ENCODE peak calls at places on chromosomes 11 and 22, in seven cellular contexts. One of them, this sample, is unnamed.

GRCh38 chr11:47177229-47177845 is 658 bp upstream of the ARFGAP2 start:
- DNase-seq in aorta: no peak
- DNase-seq in activated T-helper 1 cell treated with Interleukin-2 at 50 U/mL for 16 hours: peak; percentile 58
- DNase-seq in AML-193: peak; percentile 71
- DNase-seq in EH: peak; percentile 83
- DNase-seq in NCI-H1417: peak; percentile 90
- DNase-seq in Right ventricle myocardium superior: peak; percentile 66
- DNase-seq in this sample: peak; percentile 71

GRCh38 chr22:46764779-46765485 is 2.5 kb downstream of the TBC1D22A start:
- DNase-seq in AML-193: no peak
- DNase-seq in EH: no peak
- DNase-seq in activated T-helper 1 cell treated with Interleukin-2 at 50 U/mL for 16 hours: no peak
- DNase-seq in Right ventricle myocardium superior: no peak
- DNase-seq in aorta: peak; percentile 43
- DNase-seq in NCI-H1417: no peak
- DNase-seq in this sample: peak; percentile 44

GRCh38 chr22:27980424-27981148 is 61.5 kb upstream of the PITPNB start:
- DNase-seq in Right ventricle myocardium superior: no peak
- DNase-seq in AML-193: no peak
- DNase-seq in EH: no peak
- DNase-seq in NCI-H1417: peak; percentile 24
- DNase-seq in activated T-helper 1 cell treated with Interleukin-2 at 50 U/mL for 16 hours: no peak
- DNase-seq in aorta: no peak
- DNase-seq in this sample: no peak

GRCh38 chr11:17921620-17922473 is 91.0 kb downstream of the SERGEF start:
- DNase-seq in AML-193: peak; percentile 53
- DNase-seq in EH: no peak
- DNase-seq in aorta: no peak
- DNase-seq in Right ventricle myocardium superior: no peak
- DNase-seq in activated T-helper 1 cell treated with Interleukin-2 at 50 U/mL for 16 hours: no peak
- DNase-seq in NCI-H1417: peak; percentile 26
- DNase-seq in this sample: no peak

GRCh38 chr11:97574976-97575665 is 1185.3 kb downstream of the JRKL start:
- DNase-seq in NCI-H1417: no peak
- DNase-seq in Right ventricle myocardium superior: no peak
- DNase-seq in activated T-helper 1 cell treated with Interleukin-2 at 50 U/mL for 16 hours: no peak
- DNase-seq in aorta: no peak
- DNase-seq in EH: no peak
- DNase-seq in AML-193: no peak
- DNase-seq in this sample: no peak

GRCh38 chr22:48488611-48489456 is 1338.8 kb downstream of the BRD1 start:
- DNase-seq in AML-193: no peak
- DNase-seq in activated T-helper 1 cell treated with Interleukin-2 at 50 U/mL for 16 hours: no peak
- DNase-seq in Right ventricle myocardium superior: peak; percentile 20
- DNase-seq in NCI-H1417: no peak
- DNase-seq in EH: no peak
- DNase-seq in aorta: peak; percentile 57
- DNase-seq in this sample: no peak

GRCh38 chr11:114015117-114015516 is 40.2 kb downstream of the HTR3A start:
- DNase-seq in NCI-H1417: peak; percentile 30
- DNase-seq in EH: no peak
- DNase-seq in Right ventricle myocardium superior: no peak
- DNase-seq in aorta: no peak
- DNase-seq in AML-193: no peak
- DNase-seq in activated T-helper 1 cell treated with Interleukin-2 at 50 U/mL for 16 hours: no peak
- DNase-seq in this sample: no peak

GRCh38 chr11:111829185-111829968 is 42.0 kb downstream of the ALG9 start:
- DNase-seq in activated T-helper 1 cell treated with Interleukin-2 at 50 U/mL for 16 hours: no peak
- DNase-seq in aorta: no peak
- DNase-seq in EH: peak; percentile 32
- DNase-seq in NCI-H1417: no peak
- DNase-seq in Right ventricle myocardium superior: no peak
- DNase-seq in AML-193: no peak
- DNase-seq in this sample: no peak

GRCh38 chr22:46150615-46151423 is 493 bp downstream of the PPARA start:
- DNase-seq in NCI-H1417: peak; percentile 16
- DNase-seq in AML-193: no peak
- DNase-seq in Right ventricle myocardium superior: peak; percentile 63
- DNase-seq in aorta: peak; percentile 82
- DNase-seq in activated T-helper 1 cell treated with Interleukin-2 at 50 U/mL for 16 hours: peak; percentile 35
- DNase-seq in EH: peak; percentile 27
- DNase-seq in this sample: peak; percentile 62

GRCh38 chr22:33018232-33018864 is 39.8 kb downstream of the SYN3 start:
- DNase-seq in activated T-helper 1 cell treated with Interleukin-2 at 50 U/mL for 16 hours: no peak
- DNase-seq in AML-193: peak; percentile 25
- DNase-seq in EH: peak; percentile 53
- DNase-seq in NCI-H1417: peak; percentile 62
- DNase-seq in Right ventricle myocardium superior: peak; percentile 70
- DNase-seq in aorta: peak; percentile 75
- DNase-seq in this sample: peak; percentile 52

GRCh38 chr22:29145321-29146072 is 60.2 kb upstream of the EMID1 start:
- DNase-seq in AML-193: no peak
- DNase-seq in activated T-helper 1 cell treated with Interleukin-2 at 50 U/mL for 16 hours: no peak
- DNase-seq in NCI-H1417: no peak
- DNase-seq in Right ventricle myocardium superior: no peak
- DNase-seq in aorta: peak; percentile 65
- DNase-seq in EH: no peak
- DNase-seq in this sample: no peak

GRCh38 chr11:86003654-86004053 is 65.2 kb downstream of the PICALM start:
- DNase-seq in Right ventricle myocardium superior: no peak
- DNase-seq in EH: no peak
- DNase-seq in activated T-helper 1 cell treated with Interleukin-2 at 50 U/mL for 16 hours: no peak
- DNase-seq in AML-193: no peak
- DNase-seq in aorta: no peak
- DNase-seq in NCI-H1417: peak; percentile 37
- DNase-seq in this sample: no peak

GRCh38 chr11:72425053-72425980 is 9.0 kb downstream of the CLPB start:
- DNase-seq in NCI-H1417: no peak
- DNase-seq in aorta: no peak
- DNase-seq in EH: no peak
- DNase-seq in Right ventricle myocardium superior: no peak
- DNase-seq in AML-193: peak; percentile 57
- DNase-seq in activated T-helper 1 cell treated with Interleukin-2 at 50 U/mL for 16 hours: no peak
- DNase-seq in this sample: no peak

GRCh38 chr22:48494256-48494967 is 1333.3 kb downstream of the BRD1 start:
- DNase-seq in AML-193: no peak
- DNase-seq in Right ventricle myocardium superior: peak; percentile 7
- DNase-seq in NCI-H1417: no peak
- DNase-seq in activated T-helper 1 cell treated with Interleukin-2 at 50 U/mL for 16 hours: no peak
- DNase-seq in EH: no peak
- DNase-seq in aorta: peak; percentile 52
- DNase-seq in this sample: peak; percentile 26

GRCh38 chr22:29480262-29480511 is 169 bp downstream of the NEFH start:
- DNase-seq in Right ventricle myocardium superior: no peak
- DNase-seq in NCI-H1417: no peak
- DNase-seq in activated T-helper 1 cell treated with Interleukin-2 at 50 U/mL for 16 hours: no peak
- DNase-seq in aorta: no peak
- DNase-seq in EH: no peak
- DNase-seq in AML-193: no peak
- DNase-seq in this sample: no peak

GRCh38 chr11:15933896-15934625 is 422.3 kb downstream of the SOX6 start:
- DNase-seq in aorta: no peak
- DNase-seq in EH: no peak
- DNase-seq in NCI-H1417: no peak
- DNase-seq in activated T-helper 1 cell treated with Interleukin-2 at 50 U/mL for 16 hours: no peak
- DNase-seq in AML-193: no peak
- DNase-seq in Right ventricle myocardium superior: no peak
- DNase-seq in this sample: no peak

GRCh38 chr11:95512177-95512576 is 277.4 kb downstream of the FAM76B start:
- DNase-seq in Right ventricle myocardium superior: no peak
- DNase-seq in NCI-H1417: no peak
- DNase-seq in aorta: no peak
- DNase-seq in AML-193: no peak
- DNase-seq in EH: peak; percentile 23
- DNase-seq in activated T-helper 1 cell treated with Interleukin-2 at 50 U/mL for 16 hours: no peak
- DNase-seq in this sample: no peak

GRCh38 chr11:44817207-44817944 is 90.6 kb downstream of the TSPAN18 start:
- DNase-seq in EH: peak; percentile 62
- DNase-seq in Right ventricle myocardium superior: no peak
- DNase-seq in aorta: no peak
- DNase-seq in activated T-helper 1 cell treated with Interleukin-2 at 50 U/mL for 16 hours: no peak
- DNase-seq in AML-193: no peak
- DNase-seq in NCI-H1417: no peak
- DNase-seq in this sample: no peak

GRCh38 chr11:32432565-32433248 is 2.6 kb downstream of the WT1 start:
- DNase-seq in EH: no peak
- DNase-seq in activated T-helper 1 cell treated with Interleukin-2 at 50 U/mL for 16 hours: no peak
- DNase-seq in AML-193: no peak
- DNase-seq in NCI-H1417: no peak
- DNase-seq in Right ventricle myocardium superior: no peak
- DNase-seq in aorta: no peak
- DNase-seq in this sample: no peak

GRCh38 chr11:68372625-68373024 is 60.2 kb downstream of the LRP5 start:
- DNase-seq in Right ventricle myocardium superior: no peak
- DNase-seq in NCI-H1417: no peak
- DNase-seq in aorta: peak; percentile 71
- DNase-seq in EH: no peak
- DNase-seq in AML-193: no peak
- DNase-seq in activated T-helper 1 cell treated with Interleukin-2 at 50 U/mL for 16 hours: no peak
- DNase-seq in this sample: no peak

GRCh38 chr11:132559371-132560036 is 972.8 kb downstream of the OPCML start:
- DNase-seq in EH: no peak
- DNase-seq in activated T-helper 1 cell treated with Interleukin-2 at 50 U/mL for 16 hours: no peak
- DNase-seq in Right ventricle myocardium superior: no peak
- DNase-seq in aorta: no peak
- DNase-seq in AML-193: no peak
- DNase-seq in NCI-H1417: peak; percentile 43
- DNase-seq in this sample: no peak

GRCh38 chr11:32311351-32312077 is 123.8 kb downstream of the WT1 start:
- DNase-seq in AML-193: no peak
- DNase-seq in aorta: no peak
- DNase-seq in NCI-H1417: no peak
- DNase-seq in EH: no peak
- DNase-seq in activated T-helper 1 cell treated with Interleukin-2 at 50 U/mL for 16 hours: no peak
- DNase-seq in Right ventricle myocardium superior: no peak
- DNase-seq in this sample: no peak

GRCh38 chr11:15793032-15793996 is 563.0 kb downstream of the SOX6 start:
- DNase-seq in EH: peak; percentile 83
- DNase-seq in Right ventricle myocardium superior: no peak
- DNase-seq in AML-193: no peak
- DNase-seq in activated T-helper 1 cell treated with Interleukin-2 at 50 U/mL for 16 hours: no peak
- DNase-seq in NCI-H1417: no peak
- DNase-seq in aorta: no peak
- DNase-seq in this sample: no peak

GRCh38 chr11:22666700-22667439 is 459 bp downstream of the GAS2 start:
- DNase-seq in AML-193: no peak
- DNase-seq in activated T-helper 1 cell treated with Interleukin-2 at 50 U/mL for 16 hours: no peak
- DNase-seq in EH: peak; percentile 3
- DNase-seq in NCI-H1417: peak; percentile 72
- DNase-seq in aorta: peak; percentile 78
- DNase-seq in Right ventricle myocardium superior: peak; percentile 66
- DNase-seq in this sample: peak; percentile 48

GRCh38 chr11:104337273-104337672 is 173.3 kb upstream of the PDGFD start:
- DNase-seq in EH: no peak
- DNase-seq in AML-193: no peak
- DNase-seq in Right ventricle myocardium superior: no peak
- DNase-seq in aorta: no peak
- DNase-seq in activated T-helper 1 cell treated with Interleukin-2 at 50 U/mL for 16 hours: no peak
- DNase-seq in NCI-H1417: peak; percentile 24
- DNase-seq in this sample: no peak

GRCh38 chr11:1935156-1936071 is 11.7 kb upstream of the MRPL23 start:
- DNase-seq in aorta: peak; percentile 62
- DNase-seq in EH: no peak
- DNase-seq in activated T-helper 1 cell treated with Interleukin-2 at 50 U/mL for 16 hours: no peak
- DNase-seq in Right ventricle myocardium superior: peak; percentile 29
- DNase-seq in AML-193: no peak
- DNase-seq in NCI-H1417: no peak
- DNase-seq in this sample: peak; percentile 28

GRCh38 chr11:86627776-86628455 is 44.5 kb downstream of the ME3 start:
- DNase-seq in activated T-helper 1 cell treated with Interleukin-2 at 50 U/mL for 16 hours: no peak
- DNase-seq in AML-193: no peak
- DNase-seq in EH: peak; percentile 32
- DNase-seq in NCI-H1417: no peak
- DNase-seq in Right ventricle myocardium superior: peak; percentile 74
- DNase-seq in aorta: peak; percentile 86
- DNase-seq in this sample: no peak

GRCh38 chr11:66243816-66244215 is 24.6 kb upstream of the RAB1B start:
- DNase-seq in EH: no peak
- DNase-seq in activated T-helper 1 cell treated with Interleukin-2 at 50 U/mL for 16 hours: no peak
- DNase-seq in aorta: no peak
- DNase-seq in Right ventricle myocardium superior: no peak
- DNase-seq in NCI-H1417: no peak
- DNase-seq in AML-193: no peak
- DNase-seq in this sample: no peak

GRCh38 chr11:100672483-100673038 is 14.5 kb upstream of the ARHGAP42 start:
- DNase-seq in aorta: no peak
- DNase-seq in NCI-H1417: no peak
- DNase-seq in activated T-helper 1 cell treated with Interleukin-2 at 50 U/mL for 16 hours: no peak
- DNase-seq in Right ventricle myocardium superior: no peak
- DNase-seq in AML-193: no peak
- DNase-seq in EH: no peak
- DNase-seq in this sample: no peak

GRCh38 chr22:37196539-37197450 is 8.7 kb upstream of the C1QTNF6 start:
- DNase-seq in Right ventricle myocardium superior: peak; percentile 92
- DNase-seq in EH: peak; percentile 93
- DNase-seq in aorta: peak; percentile 94
- DNase-seq in activated T-helper 1 cell treated with Interleukin-2 at 50 U/mL for 16 hours: no peak
- DNase-seq in NCI-H1417: no peak
- DNase-seq in AML-193: no peak
- DNase-seq in this sample: peak; percentile 80

GRCh38 chr11:7422544-7423331 is 62.6 kb upstream of the OLFML1 start:
- DNase-seq in activated T-helper 1 cell treated with Interleukin-2 at 50 U/mL for 16 hours: no peak
- DNase-seq in Right ventricle myocardium superior: no peak
- DNase-seq in AML-193: no peak
- DNase-seq in NCI-H1417: no peak
- DNase-seq in aorta: no peak
- DNase-seq in EH: no peak
- DNase-seq in this sample: no peak

GRCh38 chr11:47571895-47572294 is 6.5 kb downstream of the PTPMT1 start:
- DNase-seq in Right ventricle myocardium superior: no peak
- DNase-seq in NCI-H1417: no peak
- DNase-seq in activated T-helper 1 cell treated with Interleukin-2 at 50 U/mL for 16 hours: no peak
- DNase-seq in aorta: no peak
- DNase-seq in AML-193: no peak
- DNase-seq in EH: peak; percentile 85
- DNase-seq in this sample: no peak

GRCh38 chr11:7523416-7524210 is 9.8 kb downstream of the PPFIBP2 start:
- DNase-seq in AML-193: no peak
- DNase-seq in NCI-H1417: no peak
- DNase-seq in aorta: no peak
- DNase-seq in EH: no peak
- DNase-seq in activated T-helper 1 cell treated with Interleukin-2 at 50 U/mL for 16 hours: no peak
- DNase-seq in Right ventricle myocardium superior: no peak
- DNase-seq in this sample: no peak

GRCh38 chr11:70498976-70499801 is 100.9 kb downstream of the CTTN start:
- DNase-seq in EH: no peak
- DNase-seq in NCI-H1417: no peak
- DNase-seq in Right ventricle myocardium superior: peak; percentile 29
- DNase-seq in activated T-helper 1 cell treated with Interleukin-2 at 50 U/mL for 16 hours: no peak
- DNase-seq in AML-193: no peak
- DNase-seq in aorta: peak; percentile 67
- DNase-seq in this sample: peak; percentile 35

This sample was measured in lower lobe of right lung.